ENCODE peak calls at places on chromosomes 11 and 22, in nine cellular contexts. F is activated CD8-positive, alpha-beta memory T cell treated with anti-CD3 and anti-CD28 coated beads, Interleukin-2, amount 10 ng/mL, durations not matched to agents 7 days and 5 days; R is activated T-cell treated with anti-CD3 and anti-CD28 coated beads for 24 hours; Z is AG10803; V is AG20443; X is astrocyte of the hippocampus; T is Panc1; G is KG1; E is upper lobe of right lung. J is an unnamed sample.

GRCh38 chr11:122186439-122187080 is 70.5 kb upstream of the BLID start:
- DNase-seq in V (peak), R (no peak), T (no peak), X (peak), G (no peak), Z (peak), F (no peak), E (no peak), J (peak)

GRCh38 chr11:13169709-13170108 is 107.9 kb upstream of the BMAL1 start:
- DNase-seq in T (no peak), X (peak), Z (peak), R (no peak), G (no peak), F (no peak), V (peak), E (no peak), J (peak)

GRCh38 chr11:46393759-46394158 is 2.2 kb upstream of the CHRM4 start:
- DNase-seq in Z (no peak), X (no peak), E (no peak), V (no peak), G (no peak), R (no peak), T (no peak), F (no peak), J (no peak)

GRCh38 chr22:19991645-19992451 is 24.8 kb downstream of the ARVCF start:
- DNase-seq in T (no peak), X (peak), Z (peak), R (no peak), V (no peak), F (no peak), E (no peak), G (no peak), J (no peak)

GRCh38 chr11:30774451-30774850 is 188.3 kb upstream of the MPPED2 start:
- DNase-seq in G (no peak), Z (no peak), F (no peak), E (no peak), R (no peak), X (no peak), V (no peak), T (no peak), J (no peak)

GRCh38 chr22:42926034-42926433 is 69.0 kb upstream of the ARFGAP3 start:
- DNase-seq in G (no peak), R (no peak), X (peak), E (peak), T (no peak), F (no peak), Z (no peak), V (no peak), J (no peak)

GRCh38 chr11:1071571-1072115 is 3.0 kb upstream of the MUC2 start:
- DNase-seq in Z (no peak), V (no peak), F (no peak), T (no peak), G (no peak), X (no peak), R (no peak), E (peak), J (peak)

GRCh38 chr22:29627196-29627535 is 23.7 kb downstream of the NF2 start:
- DNase-seq in F (no peak), Z (no peak), R (no peak), X (no peak), G (no peak), V (no peak), T (no peak), E (no peak), J (no peak)

GRCh38 chr22:22721681-22722309 is 77.4 kb downstream of the GGTLC2 start:
- DNase-seq in G (no peak), R (peak), E (peak), Z (peak), X (peak), V (no peak), F (peak), T (no peak), J (peak)

GRCh38 chr11:83070878-83071640 is 638 bp downstream of the RAB30 start:
- DNase-seq in Z (peak), R (no peak), X (peak), E (peak), F (peak), G (peak), V (no peak), T (no peak), J (no peak)

GRCh38 chr11:46547579-46547978 is 46.2 kb downstream of the AMBRA1 start:
- DNase-seq in Z (no peak), V (no peak), R (no peak), G (no peak), F (no peak), X (no peak), E (no peak), T (no peak), J (no peak)

GRCh38 chr22:39253427-39254070 is 8.8 kb upstream of the PDGFB start:
- DNase-seq in E (no peak), F (peak), G (no peak), X (peak), R (no peak), Z (peak), V (peak), T (peak), J (peak)

J was measured in Daoy.